ENCODE peak calls at places on chromosomes 12 and 14, in four cellular contexts. J is K562, W is HepG2, S is GM12878. G is an unnamed sample.

GRCh38 chr14:51847489-51847796 is 13.0 kb upstream of the GNG2 start:
- DNase-seq in J (no peak), W (no peak), S (no peak), G (no peak)

GRCh38 chr14:104791425-104791824 is 4.1 kb downstream of the AKT1 start:
- DNase-seq in J (no peak), W (no peak), S (no peak), G (no peak)

GRCh38 chr12:110170535-110171185 is 46.5 kb downstream of the IFT81 start:
- DNase-seq in J (no peak), W (no peak), S (no peak), G (no peak)

GRCh38 chr12:90013409-90013808 is 304.8 kb upstream of the ATP2B1 start:
- DNase-seq in J (no peak), W (no peak), S (peak), G (no peak)

GRCh38 chr12:27571463-27571862 is 47.5 kb downstream of the PPFIBP1 start:
- DNase-seq in J (no peak), W (no peak), S (no peak), G (no peak)

GRCh38 chr14:95533391-95533821 is 1.4 kb upstream of the GLRX5 start:
- DNase-seq in J (peak), W (peak), S (no peak), G (no peak)

GRCh38 chr14:54125109-54125508 is 168.5 kb upstream of the BMP4 start:
- DNase-seq in J (no peak), W (no peak), S (no peak), G (no peak)

GRCh38 chr12:10276774-10277173 is 30.9 kb upstream of the KLRD1 start:
- DNase-seq in J (no peak), W (no peak), S (no peak), G (no peak)

GRCh38 chr12:123139926-123140674 is 10.8 kb downstream of the PITPNM2 start:
- DNase-seq in J (no peak), W (peak), S (no peak), G (no peak)

GRCh38 chr14:71521238-71521637 is 411.0 kb upstream of the RGS6 start:
- DNase-seq in J (no peak), W (no peak), S (no peak), G (no peak)

GRCh38 chr12:9673404-9674225 is 4.1 kb downstream of the CLEC2D start:
- DNase-seq in J (peak), W (peak), S (no peak), G (no peak)

GRCh38 chr12:48110691-48111315 is 4.9 kb upstream of the SENP1 start:
- DNase-seq in J (no peak), W (no peak), S (no peak), G (no peak)

GRCh38 chr14:49769581-49770211 is 1.7 kb downstream of the KLHDC2 start:
- DNase-seq in J (no peak), W (no peak), S (no peak), G (no peak)

GRCh38 chr12:131233737-131234474 is 280.2 kb downstream of the ADGRD1 start:
- DNase-seq in J (no peak), W (no peak), S (no peak), G (no peak)

GRCh38 chr12:823043-823698 is 70.8 kb downstream of the WNK1 start:
- DNase-seq in J (no peak), W (no peak), S (peak), G (no peak)

DNA sequence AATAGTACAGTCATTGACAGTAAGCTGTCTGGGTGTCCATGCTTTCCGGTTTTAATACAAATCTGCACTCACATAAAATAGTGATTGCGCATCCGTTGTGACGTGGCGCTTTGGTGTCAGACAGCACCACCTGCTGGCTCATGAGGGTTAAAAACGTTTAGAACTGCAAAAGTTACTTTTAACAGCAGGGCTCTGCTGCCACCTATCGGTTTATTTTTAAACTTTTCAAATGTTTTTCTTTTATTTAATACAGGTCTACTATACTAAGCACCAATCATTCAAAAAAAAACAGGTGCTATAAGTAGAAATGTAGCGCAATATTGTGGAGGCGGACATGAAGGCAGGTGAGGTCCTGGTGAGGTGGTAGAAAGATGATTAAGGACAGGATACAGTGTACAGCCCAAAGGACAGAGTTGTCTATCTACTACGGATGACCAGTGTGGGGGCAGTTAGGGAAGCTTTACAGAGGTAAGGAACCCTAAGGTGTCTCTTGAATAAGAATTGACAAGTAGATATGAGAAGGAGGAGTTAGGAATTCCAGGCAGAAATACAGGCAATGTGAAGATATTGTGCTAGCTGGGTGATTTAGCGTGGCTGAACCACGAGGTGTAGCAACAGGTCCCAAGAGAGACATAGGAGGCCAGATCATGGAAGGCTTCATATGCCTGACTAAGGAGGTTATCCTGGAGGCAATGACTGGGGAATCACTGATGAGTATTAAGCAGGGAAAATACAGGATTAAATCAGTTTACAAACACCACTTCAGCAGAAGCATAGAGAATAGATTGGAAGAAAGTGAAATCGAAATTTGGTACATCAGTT is 91.5 kb upstream of the PRB2 start:
- DNase-seq in J (peak), W (peak), S (peak), G (peak)
- TF ChIP-seq CBX5 in J (no peak), W (no peak), S (no peak), G (no peak)

GRCh38 chr14:74018704-74019407 is at the start of the genes BBOF1 and ENTPD5:
- DNase-seq in J (peak), W (peak), S (peak), G (peak)
- TF ChIP-seq CBX5 in J (no peak), W (no peak), S (peak), G (no peak)

GRCh38 chr12:65720136-65720535 is 104.1 kb upstream of the HMGA2 start:
- DNase-seq in J (no peak), W (no peak), S (no peak), G (no peak)
- TF ChIP-seq CBX5 in J (no peak), W (no peak), S (no peak), G (no peak)

DNA sequence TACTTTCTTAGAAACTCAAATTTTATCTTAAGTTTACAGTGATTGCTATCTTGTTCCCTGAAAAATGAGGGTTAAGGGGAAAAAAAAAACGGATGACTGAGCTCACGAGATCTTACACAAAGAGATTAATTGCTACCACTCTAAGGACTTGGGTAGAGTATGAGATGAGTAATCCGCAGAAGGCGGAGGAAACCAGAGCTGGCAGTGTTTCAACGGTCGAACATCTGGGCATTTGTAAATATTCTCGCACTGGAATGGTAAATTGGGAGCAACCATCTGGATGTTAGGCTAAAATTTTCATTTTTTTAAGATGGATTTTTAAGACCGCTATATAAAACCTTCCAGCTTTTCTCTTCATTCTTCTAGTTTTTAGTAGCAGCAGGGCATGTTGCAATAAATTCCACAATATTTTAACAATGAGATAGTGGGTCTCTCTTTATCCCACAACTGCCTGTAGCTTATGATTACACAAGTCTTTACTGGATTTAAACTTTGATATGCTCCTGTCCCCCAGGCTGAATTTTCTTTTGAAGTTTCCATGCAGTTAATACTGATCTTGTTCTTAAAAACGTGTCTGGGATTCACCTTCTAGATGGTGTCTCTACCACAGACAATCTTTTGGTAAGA is 1324.1 kb downstream of the AACS start:
- DNase-seq in J (no peak), W (no peak), S (no peak), G (no peak)
- TF ChIP-seq CBX5 in J (no peak), W (no peak), S (no peak), G (no peak)

GRCh38 chr12:92756905-92757598 is 54.3 kb downstream of the PLEKHG7 start:
- DNase-seq in J (no peak), W (no peak), S (no peak), G (no peak)

GRCh38 chr12:92757599-92758121 is 54.9 kb downstream of the PLEKHG7 start:
- DNase-seq in J (no peak), W (no peak), S (no peak), G (no peak)

GRCh38 chr12:92759634-92760268 is 57.0 kb downstream of the PLEKHG7 start:
- DNase-seq in J (peak), W (no peak), S (no peak), G (no peak)

GRCh38 chr12:92753976-92754885 is 51.4 kb downstream of the PLEKHG7 start:
- DNase-seq in J (no peak), W (no peak), S (no peak), G (no peak)
- TF ChIP-seq CBX5 in J (no peak), W (no peak), S (no peak), G (no peak)